ENCODE peak calls at places on chromosome 13, in six cellular contexts. M is cardiac muscle cell, V is lung, N is AG04450, E is suprapubic skin, X is pancreas. K is an unnamed sample.

GRCh38 chr13:110493613-110494012 is 67.9 kb downstream of the RAB20 start:
- DNase-seq in V (no peak), E (no peak), X (no peak), N (no peak), M (no peak), K (no peak)

GRCh38 chr13:106440846-106441245 is 94.6 kb downstream of the EFNB2 start:
- DNase-seq in X (no peak), N (no peak), M (peak), E (no peak), V (no peak), K (no peak)

GRCh38 chr13:52449323-52450011 is 967 bp downstream of the VPS36 start:
- DNase-seq in X (no peak), M (no peak), E (no peak), V (no peak), N (no peak), K (no peak)

GRCh38 chr13:101875717-101876393 is 423.4 kb downstream of the ITGBL1 start:
- DNase-seq in X (no peak), V (no peak), M (peak), E (no peak), N (peak), K (peak)

GRCh38 chr13:67049744-67050143 is 180.4 kb downstream of the PCDH9 start:
- DNase-seq in V (no peak), X (no peak), M (no peak), N (no peak), E (no peak), K (no peak)

GRCh38 chr13:33069365-33069764 is 53.1 kb downstream of the KL start:
- DNase-seq in N (no peak), V (no peak), M (no peak), E (no peak), X (no peak), K (no peak)

GRCh38 chr13:89628567-89628966 is 1718.9 kb upstream of the MIR17HG start:
- DNase-seq in N (no peak), E (no peak), M (no peak), V (no peak), X (no peak), K (no peak)

GRCh38 chr13:97976551-97977375 is 23.3 kb downstream of the IPO5 start:
- DNase-seq in X (no peak), M (no peak), E (no peak), N (no peak), V (no peak), K (no peak)

GRCh38 chr13:98035373-98035772 is 81.9 kb downstream of the IPO5 start:
- DNase-seq in E (no peak), X (no peak), N (no peak), V (no peak), M (no peak), K (no peak)

GRCh38 chr13:106569233-106570095 is 1.5 kb upstream of the ARGLU1 start:
- DNase-seq in X (no peak), M (no peak), N (no peak), E (no peak), V (no peak), K (no peak)

GRCh38 chr13:20495087-20496023 is 30.3 kb downstream of the CRYL1 start:
- DNase-seq in X (no peak), N (peak), E (no peak), M (peak), V (peak), K (peak)

GRCh38 chr13:92719868-92720267 is 506.7 kb upstream of the GPC6 start:
- DNase-seq in E (no peak), X (no peak), N (no peak), V (no peak), M (no peak), K (no peak)

GRCh38 chr13:105050696-105051095 is 1484.8 kb downstream of the EFNB2 start:
- DNase-seq in N (no peak), E (no peak), V (no peak), X (no peak), M (peak), K (peak)

GRCh38 chr13:98454389-98454881 is 122.5 kb downstream of the STK24 start:
- DNase-seq in N (peak), V (no peak), X (peak), E (no peak), M (peak), K (peak)

GRCh38 chr13:55000043-55000442 is 1971.4 kb downstream of the OLFM4 start:
- DNase-seq in M (no peak), E (no peak), N (no peak), X (no peak), V (no peak), K (no peak)

GRCh38 chr13:51913421-51914136 is 51.8 kb downstream of the CCDC70 start:
- DNase-seq in X (no peak), M (no peak), E (peak), V (no peak), N (no peak), K (no peak)

GRCh38 chr13:40026174-40026585 is 370.7 kb downstream of the COG6 start:
- DNase-seq in V (no peak), N (no peak), X (no peak), E (no peak), M (peak), K (no peak)

GRCh38 chr13:40974460-40975407 is 44.4 kb downstream of the ELF1 start:
- DNase-seq in E (no peak), V (no peak), X (no peak), M (peak), N (no peak), K (no peak)

GRCh38 chr13:104318121-104318520 is 1251.9 kb upstream of the SLC10A2 start:
- DNase-seq in X (no peak), M (peak), V (no peak), E (no peak), N (no peak), K (peak)

GRCh38 chr13:70108276-70108845 is at the start of gene KLHL1:
- DNase-seq in N (no peak), X (no peak), V (no peak), M (no peak), E (no peak), K (no peak)

GRCh38 chr13:33087091-33087490 is 70.9 kb downstream of the KL start:
- DNase-seq in N (no peak), V (no peak), M (peak), E (no peak), X (no peak), K (no peak)

GRCh38 chr13:30159446-30159839 is 147.9 kb downstream of the KATNAL1 start:
- DNase-seq in M (peak), N (peak), X (no peak), V (no peak), E (no peak), K (peak)

GRCh38 chr13:76871332-76871945 is 14.8 kb downstream of the KCTD12 start:
- DNase-seq in V (no peak), E (no peak), X (no peak), N (no peak), M (no peak), K (no peak)

GRCh38 chr13:33262997-33263396 is 22.6 kb downstream of the STARD13 start:
- DNase-seq in N (no peak), E (no peak), M (no peak), X (no peak), V (no peak), K (no peak)

GRCh38 chr13:40060318-40061007 is 405.0 kb downstream of the COG6 start:
- DNase-seq in N (no peak), V (no peak), X (peak), E (no peak), M (peak), K (peak)

GRCh38 chr13:66689628-66690027 is 540.5 kb downstream of the PCDH9 start:
- DNase-seq in M (peak), E (no peak), X (no peak), N (no peak), V (no peak), K (no peak)

GRCh38 chr13:41937388-41937787 is 23.5 kb downstream of the VWA8 start:
- DNase-seq in M (no peak), E (no peak), V (no peak), X (no peak), N (no peak), K (no peak)

GRCh38 chr13:61777902-61778301 is 362.3 kb upstream of the PCDH20 start:
- DNase-seq in N (no peak), X (no peak), E (no peak), M (peak), V (no peak), K (peak)

GRCh38 chr13:40812724-40813445 is 23.5 kb downstream of the SLC25A15 start:
- DNase-seq in M (peak), E (no peak), X (no peak), N (peak), V (no peak), K (no peak)

GRCh38 chr13:97573011-97573410 is 139.0 kb downstream of the RAP2A start:
- DNase-seq in M (peak), X (no peak), N (no peak), V (no peak), E (no peak), K (no peak)

GRCh38 chr13:42574011-42574410 is at the start of gene TNFSF11:
- DNase-seq in V (no peak), N (no peak), X (peak), M (peak), E (no peak), K (no peak)

GRCh38 chr13:20553309-20553708 is 13.6 kb upstream of the IFT88 start:
- DNase-seq in M (no peak), X (no peak), V (no peak), N (no peak), E (no peak), K (no peak)

GRCh38 chr13:91111476-91112190 is 235.9 kb upstream of the MIR17HG start:
- DNase-seq in V (no peak), E (no peak), X (no peak), N (no peak), M (no peak), K (no peak)

GRCh38 chr13:100234524-100235136 is 145.7 kb downstream of the PCCA start:
- DNase-seq in E (no peak), V (no peak), N (no peak), M (peak), X (no peak), K (no peak)
- H3K4me3 ChIP-seq in E (no peak), V (no peak), N (no peak), M (no peak), X (no peak), K (no peak)

GRCh38 chr13:84870190-84870589 is 929.0 kb downstream of the SLITRK6 start:
- DNase-seq in E (no peak), X (no peak), N (no peak), V (no peak), M (no peak), K (no peak)
- TF ChIP-seq CTCF in E (no peak), X (no peak), N (peak), V (no peak), M (no peak), K (no peak)

GRCh38 chr13:99464441-99464949 is 36.8 kb upstream of the TM9SF2 start:
- DNase-seq in V (no peak), X (no peak), M (no peak), N (no peak), E (no peak), K (no peak)
- H3K4me3 ChIP-seq in V (no peak), X (no peak), M (no peak), N (no peak), E (no peak), K (no peak)

GRCh38 chr13:84672616-84673015 is 790.3 kb upstream of the SLITRK1 start:
- DNase-seq in X (no peak), N (no peak), M (no peak), E (no peak), V (no peak), K (no peak)
- TF ChIP-seq CTCF in X (no peak), N (no peak), M (no peak), E (no peak), V (no peak), K (no peak)

GRCh38 chr13:113117956-113118327 is 4.7 kb upstream of the F10 start:
- DNase-seq in N (no peak), V (no peak), X (no peak), E (peak), M (no peak), K (no peak)
- H3K4me3 ChIP-seq in N (no peak), V (no peak), X (no peak), E (no peak), M (no peak), K (no peak)

GRCh38 chr13:113732176-113732960 is 26.7 kb upstream of the TMEM255B start:
- DNase-seq in X (peak), M (no peak), N (no peak), V (no peak), E (no peak), K (no peak)

GRCh38 chr13:113729329-113730019 is 29.6 kb upstream of the TMEM255B start:
- DNase-seq in E (no peak), V (no peak), N (no peak), X (peak), M (no peak), K (no peak)

GRCh38 chr13:113730145-113730750 is 28.8 kb upstream of the TMEM255B start:
- DNase-seq in X (peak), E (no peak), V (no peak), M (no peak), N (no peak), K (no peak)

GRCh38 chr13:113731192-113732175 is 27.5 kb upstream of the TMEM255B start:
- DNase-seq in E (no peak), X (peak), V (no peak), M (no peak), N (no peak), K (no peak)

DNA sequence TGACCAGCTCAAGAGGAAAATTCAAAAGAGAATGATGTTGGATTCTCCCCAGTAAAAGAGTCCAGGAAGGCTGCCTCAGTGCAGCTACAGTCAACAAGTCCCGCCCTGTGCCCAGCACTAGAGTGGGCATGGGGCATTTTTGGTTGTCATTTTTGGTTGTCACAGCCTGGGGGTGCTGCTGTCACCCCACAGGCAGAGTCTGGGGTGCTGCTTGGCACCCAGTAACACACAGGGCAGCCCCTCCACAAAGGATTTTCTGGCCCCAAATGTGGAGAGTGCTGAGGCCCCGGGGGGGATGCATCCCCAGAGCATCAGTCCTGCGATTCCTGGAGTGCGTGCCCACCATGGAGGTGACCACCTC is 28.2 kb upstream of the TMEM255B start:
- DNase-seq in X (peak), N (no peak), E (no peak), V (no peak), M (no peak), K (no peak)
- TF ChIP-seq CTCF in X (no peak), N (no peak), E (no peak), V (no peak), M (no peak), K (no peak)

GRCh38 chr13:46181799-46182490 is at the start of gene LCP1:
- DNase-seq in E (no peak), N (no peak), V (peak), M (no peak), X (no peak), K (no peak)

GRCh38 chr13:46184277-46184699 is 2.3 kb upstream of the LCP1 start:
- DNase-seq in X (no peak), V (no peak), N (no peak), M (peak), E (no peak), K (no peak)

GRCh38 chr13:46185634-46186033 is 3.7 kb upstream of the LCP1 start:
- DNase-seq in X (no peak), M (no peak), E (no peak), V (no peak), N (no peak), K (no peak)

GRCh38 chr13:46182491-46182877 is 507 bp upstream of the LCP1 start:
- DNase-seq in E (no peak), X (no peak), N (no peak), V (no peak), M (no peak), K (no peak)

DNA sequence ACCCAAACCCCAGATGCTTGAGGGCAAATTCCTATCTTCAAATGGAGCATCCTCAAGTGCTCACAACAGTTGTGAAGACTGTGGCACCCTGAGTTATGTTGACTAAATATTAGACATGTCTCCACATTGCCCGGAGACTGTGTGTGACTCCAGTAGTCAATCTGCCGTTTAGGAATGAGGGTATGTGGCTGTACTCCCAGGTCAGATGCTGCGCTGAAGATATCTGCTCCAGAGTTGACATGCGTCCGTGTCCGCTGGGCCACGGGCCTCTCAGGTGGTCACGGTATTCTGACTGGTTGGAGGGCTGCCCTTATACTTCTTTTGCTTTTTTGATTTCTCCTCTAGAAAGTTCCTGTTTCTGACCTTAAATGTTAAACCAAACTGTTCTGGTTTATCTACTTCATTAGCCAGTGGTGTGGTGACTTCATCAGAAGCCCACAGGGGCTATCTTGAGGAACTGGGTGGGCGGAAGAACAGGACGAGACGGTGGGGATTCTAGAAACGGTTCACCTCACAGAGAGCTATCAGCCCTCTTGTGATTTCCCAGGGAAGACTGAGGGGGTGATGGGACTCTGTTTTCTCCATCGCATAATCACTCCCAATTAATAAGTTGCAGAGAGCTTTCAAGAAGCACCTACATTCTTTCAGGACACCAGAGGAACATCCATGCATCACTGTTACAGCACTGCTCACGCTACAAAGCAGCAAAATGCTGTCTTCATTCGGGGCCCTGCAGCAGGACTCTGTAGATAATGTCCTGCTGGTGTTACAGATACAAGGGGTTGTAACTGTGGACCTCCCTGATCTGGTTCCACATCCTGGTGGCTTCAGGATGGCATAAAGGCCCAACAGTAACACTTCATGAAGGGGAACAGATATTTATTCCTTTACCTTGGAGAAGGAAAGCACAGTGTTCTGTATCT is 1.3 kb upstream of the LCP1 start:
- DNase-seq in X (no peak), V (no peak), M (no peak), N (no peak), E (no peak), K (no peak)
- H3K4me3 ChIP-seq in X (no peak), V (no peak), M (no peak), N (no peak), E (no peak), K (no peak)

K was measured in astrocyte of the cerebellum.